ENCODE peak calls at places on chromosome 18, in five cellular contexts. One of them, this sample, is unnamed.

GRCh38 chr18:36352384-36352783 is 54.9 kb downstream of the FHOD3 start:
- DNase-seq in left ventricle myocardium inferior: no peak
- DNase-seq in heart right ventricle: no peak
- DNase-seq in anterior cingulate cortex: peak; percentile 27
- DNase-seq in NCI-H2107: no peak
- DNase-seq in this sample: no peak

GRCh38 chr18:8816233-8816632 is 110.9 kb downstream of the MTCL1 start:
- DNase-seq in left ventricle myocardium inferior: no peak
- DNase-seq in NCI-H2107: no peak
- DNase-seq in anterior cingulate cortex: no peak
- DNase-seq in heart right ventricle: no peak
- DNase-seq in this sample: no peak

GRCh38 chr18:827093-827677 is 15.1 kb upstream of the YES1 start:
- DNase-seq in anterior cingulate cortex: no peak
- DNase-seq in left ventricle myocardium inferior: no peak
- DNase-seq in NCI-H2107: no peak
- DNase-seq in heart right ventricle: no peak
- DNase-seq in this sample: no peak

GRCh38 chr18:50973367-50974126 is 5.7 kb downstream of the ELAC1 start:
- DNase-seq in heart right ventricle: no peak
- DNase-seq in anterior cingulate cortex: no peak
- DNase-seq in left ventricle myocardium inferior: no peak
- DNase-seq in NCI-H2107: no peak
- DNase-seq in this sample: no peak

GRCh38 chr18:49933530-49933929 is 120.2 kb upstream of the ACAA2 start:
- DNase-seq in NCI-H2107: no peak
- DNase-seq in heart right ventricle: no peak
- DNase-seq in anterior cingulate cortex: no peak
- DNase-seq in left ventricle myocardium inferior: no peak
- DNase-seq in this sample: no peak

GRCh38 chr18:23740105-23740830 is 51.0 kb downstream of the LAMA3 start:
- DNase-seq in NCI-H2107: no peak
- DNase-seq in left ventricle myocardium inferior: no peak
- DNase-seq in heart right ventricle: no peak
- DNase-seq in anterior cingulate cortex: no peak
- DNase-seq in this sample: no peak

GRCh38 chr18:40387130-40387821 is 1567.8 kb upstream of the PIK3C3 start:
- DNase-seq in NCI-H2107: no peak
- DNase-seq in heart right ventricle: no peak
- DNase-seq in left ventricle myocardium inferior: no peak
- DNase-seq in anterior cingulate cortex: no peak
- DNase-seq in this sample: no peak

GRCh38 chr18:11733031-11733430 is 44.0 kb downstream of the GNAL start:
- DNase-seq in NCI-H2107: peak; percentile 2
- DNase-seq in heart right ventricle: peak; percentile 82
- DNase-seq in anterior cingulate cortex: peak; percentile 69
- DNase-seq in left ventricle myocardium inferior: peak; percentile 77
- DNase-seq in this sample: peak; percentile 79

GRCh38 chr18:67788784-67789545 is 272.4 kb upstream of the DSEL start:
- DNase-seq in NCI-H2107: no peak
- DNase-seq in heart right ventricle: no peak
- DNase-seq in left ventricle myocardium inferior: no peak
- DNase-seq in anterior cingulate cortex: no peak
- DNase-seq in this sample: no peak

GRCh38 chr18:44823782-44824181 is 143.1 kb downstream of the SETBP1 start:
- DNase-seq in anterior cingulate cortex: no peak
- DNase-seq in NCI-H2107: no peak
- DNase-seq in left ventricle myocardium inferior: no peak
- DNase-seq in heart right ventricle: no peak
- DNase-seq in this sample: no peak

GRCh38 chr18:7629416-7629815 is 62.3 kb downstream of the PTPRM start:
- DNase-seq in left ventricle myocardium inferior: no peak
- DNase-seq in heart right ventricle: no peak
- DNase-seq in NCI-H2107: no peak
- DNase-seq in anterior cingulate cortex: no peak
- DNase-seq in this sample: no peak

GRCh38 chr18:41645600-41646360 is 309.3 kb upstream of the PIK3C3 start:
- DNase-seq in left ventricle myocardium inferior: no peak
- DNase-seq in anterior cingulate cortex: no peak
- DNase-seq in NCI-H2107: no peak
- DNase-seq in heart right ventricle: no peak
- DNase-seq in this sample: no peak

GRCh38 chr18:79010802-79011201 is 31.2 kb downstream of the SALL3 start:
- DNase-seq in NCI-H2107: no peak
- DNase-seq in anterior cingulate cortex: no peak
- DNase-seq in left ventricle myocardium inferior: no peak
- DNase-seq in heart right ventricle: no peak
- DNase-seq in this sample: no peak

GRCh38 chr18:74819433-74820059 is 221.9 kb downstream of the ZNF407 start:
- DNase-seq in NCI-H2107: no peak
- DNase-seq in heart right ventricle: no peak
- DNase-seq in anterior cingulate cortex: no peak
- DNase-seq in left ventricle myocardium inferior: no peak
- DNase-seq in this sample: no peak

GRCh38 chr18:70037453-70038061 is 89.9 kb upstream of the CD226 start:
- DNase-seq in heart right ventricle: no peak
- DNase-seq in NCI-H2107: no peak
- DNase-seq in left ventricle myocardium inferior: no peak
- DNase-seq in anterior cingulate cortex: no peak
- DNase-seq in this sample: no peak

GRCh38 chr18:74633652-74634352 is 36.1 kb downstream of the ZNF407 start:
- DNase-seq in NCI-H2107: no peak
- DNase-seq in anterior cingulate cortex: no peak
- DNase-seq in heart right ventricle: no peak
- DNase-seq in left ventricle myocardium inferior: no peak
- DNase-seq in this sample: no peak

GRCh38 chr18:49647496-49648168 is 85.8 kb downstream of the LIPG start:
- DNase-seq in anterior cingulate cortex: no peak
- DNase-seq in heart right ventricle: no peak
- DNase-seq in NCI-H2107: no peak
- DNase-seq in left ventricle myocardium inferior: no peak
- DNase-seq in this sample: no peak

This sample was measured in aorta.